ENCODE peak calls at places on chromosomes 13 and 19, in four cellular contexts. F, T, H and O are unnamed samples.

GRCh38 chr19:16365300-16365996 is 40.8 kb downstream of the KLF2 start:
- DNase-seq in F (no peak), T (no peak), H (no peak), O (no peak)

GRCh38 chr13:45393941-45394570 is 24.1 kb downstream of the SLC25A30 start:
- DNase-seq in F (no peak), T (no peak), H (peak; percentile 53), O (no peak)

GRCh38 chr13:29131881-29132668 is 311.9 kb downstream of the MTUS2 start:
- DNase-seq in F (no peak), T (no peak), H (no peak), O (no peak)

GRCh38 chr19:8094336-8094735 is 41.8 kb downstream of the CCL25 start:
- DNase-seq in F (no peak), T (no peak), H (no peak), O (no peak)

GRCh38 chr19:29381353-29382203 is 144.2 kb upstream of the VSTM2B start:
- DNase-seq in F (no peak), T (no peak), H (peak; percentile 11), O (no peak)

GRCh38 chr19:14475251-14476073 is at the start of gene PTGER1:
- DNase-seq in F (no peak), T (no peak), H (no peak), O (no peak)

GRCh38 chr19:7869910-7870511 is 4.2 kb downstream of the PRR36 start:
- DNase-seq in F (no peak), T (no peak), H (no peak), O (no peak)

GRCh38 chr13:50845211-50845610 is 1.7 kb upstream of the DLEU7 start:
- DNase-seq in F (no peak), T (no peak), H (no peak), O (no peak)

GRCh38 chr19:29393915-29394460 is 131.8 kb upstream of the VSTM2B start:
- DNase-seq in F (no peak), T (no peak), H (no peak), O (no peak)

GRCh38 chr13:42875448-42876269 is 94.3 kb downstream of the FAM216B start:
- DNase-seq in F (no peak), T (no peak), H (no peak), O (no peak)

GRCh38 chr13:26216042-26216441 is 6.1 kb downstream of the RNF6 start:
- DNase-seq in F (no peak), T (no peak), H (no peak), O (no peak)

GRCh38 chr19:58578430-58578925 is 5.3 kb upstream of the MZF1 start:
- DNase-seq in F (peak; percentile 55), T (no peak), H (no peak), O (no peak)

GRCh38 chr13:54928071-54928470 is 1899.5 kb downstream of the OLFM4 start:
- DNase-seq in F (no peak), T (no peak), H (no peak), O (no peak)

GRCh38 chr19:12095111-12095790 is 30.7 kb downstream of the ZNF844 start:
- DNase-seq in F (no peak), T (no peak), H (no peak), O (no peak)

GRCh38 chr13:60572003-60572792 is 175.2 kb downstream of the TDRD3 start:
- DNase-seq in F (no peak), T (no peak), H (no peak), O (no peak)

GRCh38 chr19:42290523-42291436 is 11.2 kb upstream of the PRR19 start:
- DNase-seq in F (no peak), T (no peak), H (no peak), O (no peak)

GRCh38 chr19:14559916-14560775 is 11.7 kb downstream of the NDUFB7 start:
- DNase-seq in F (no peak), T (no peak), H (no peak), O (no peak)

GRCh38 chr13:74644239-74644638 is 510.0 kb upstream of the KLF12 start:
- DNase-seq in F (no peak), T (no peak), H (no peak), O (no peak)

GRCh38 chr13:26923824-26924605 is 163.4 kb upstream of the GPR12 start:
- DNase-seq in F (no peak), T (no peak), H (no peak), O (no peak)

GRCh38 chr13:45737571-45738002 is 35.5 kb downstream of the CBY2 start:
- DNase-seq in F (no peak), T (no peak), H (no peak), O (no peak)

GRCh38 chr19:14830702-14831101 is 4.3 kb downstream of the OR7A5 start:
- DNase-seq in F (no peak), T (no peak), H (no peak), O (no peak)

GRCh38 chr13:20495087-20496023 is 30.3 kb downstream of the CRYL1 start:
- DNase-seq in F (peak; percentile 76), T (no peak), H (no peak), O (peak; percentile 91)

GRCh38 chr13:20825476-20825875 is 51.7 kb upstream of the EEF1AKMT1 start:
- DNase-seq in F (no peak), T (no peak), H (no peak), O (no peak)

GRCh38 chr13:26457212-26457611 is 100.3 kb upstream of the WASF3 start:
- DNase-seq in F (no peak), T (no peak), H (no peak), O (no peak)

GRCh38 chr19:18756896-18757295 is 34.2 kb downstream of the COMP start:
- DNase-seq in F (no peak), T (no peak), H (no peak), O (no peak)

GRCh38 chr19:51166846-51167490 is 24.9 kb downstream of the SIGLEC7 start:
- DNase-seq in F (no peak), T (no peak), H (no peak), O (peak; percentile 13)

GRCh38 chr13:80235559-80236296 is 105.2 kb downstream of the SPRY2 start:
- DNase-seq in F (no peak), T (no peak), H (no peak), O (no peak)

DNA sequence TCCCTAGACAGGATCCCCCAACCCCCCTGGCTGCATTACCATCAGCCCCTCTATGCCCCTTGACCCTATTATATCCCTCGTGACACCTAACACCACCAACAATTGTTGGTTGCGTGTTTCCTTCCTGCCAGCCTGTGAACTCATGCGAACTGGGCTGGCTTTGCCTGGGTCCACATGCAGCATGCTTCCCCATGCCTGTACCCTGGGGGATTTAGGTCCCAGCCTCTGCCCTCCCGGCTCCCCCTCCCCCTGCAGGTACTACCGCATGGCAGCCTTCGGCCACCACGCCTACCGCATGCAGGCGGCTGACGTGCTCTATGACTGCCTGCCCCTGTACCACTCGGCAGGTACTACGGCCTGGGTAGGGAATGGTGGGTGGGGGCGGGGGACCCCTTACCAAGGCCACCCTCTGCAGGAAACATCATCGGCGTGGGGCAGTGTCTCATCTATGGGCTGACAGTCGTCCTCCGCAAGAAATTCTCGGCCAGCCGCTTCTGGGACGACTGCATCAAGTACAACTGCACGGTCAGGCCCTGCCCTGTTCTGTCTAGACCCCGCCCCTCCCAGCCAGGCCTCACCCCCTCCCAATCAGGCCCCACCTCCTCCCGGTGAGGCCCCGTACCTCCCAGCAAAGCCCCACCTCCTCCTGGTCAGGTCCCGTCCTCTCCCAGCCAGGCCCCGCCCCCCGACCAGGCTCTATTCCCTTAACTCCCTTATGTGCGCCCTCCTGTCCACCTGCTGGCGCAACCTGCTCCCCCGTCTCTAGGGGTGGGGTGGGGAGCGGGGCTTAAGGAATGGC is 18.5 kb downstream of the SLC27A1 start:
- DNase-seq in F (no peak), T (no peak), H (peak; percentile 93), O (no peak)
- H3K4me3 ChIP-seq in F (peak overlapping the region; percentile 16), T (peak overlapping the region; percentile 30), H (peak overlapping the region; percentile 18), O (peak overlapping the region; percentile 9)

GRCh38 chr19:54418930-54419800 is 3.9 kb downstream of the TTYH1 start:
- DNase-seq in F (no peak), T (no peak), H (no peak), O (no peak)

GRCh38 chr19:54416695-54417491 is 1.6 kb downstream of the TTYH1 start:
- DNase-seq in F (no peak), T (no peak), H (no peak), O (no peak)

GRCh38 chr19:54415901-54416621 is 797 bp downstream of the TTYH1 start:
- DNase-seq in F (no peak), T (no peak), H (no peak), O (no peak)

GRCh38 chr19:54420068-54420382 is 4.8 kb downstream of the TTYH1 start:
- DNase-seq in F (no peak), T (no peak), H (no peak), O (no peak)

DNA sequence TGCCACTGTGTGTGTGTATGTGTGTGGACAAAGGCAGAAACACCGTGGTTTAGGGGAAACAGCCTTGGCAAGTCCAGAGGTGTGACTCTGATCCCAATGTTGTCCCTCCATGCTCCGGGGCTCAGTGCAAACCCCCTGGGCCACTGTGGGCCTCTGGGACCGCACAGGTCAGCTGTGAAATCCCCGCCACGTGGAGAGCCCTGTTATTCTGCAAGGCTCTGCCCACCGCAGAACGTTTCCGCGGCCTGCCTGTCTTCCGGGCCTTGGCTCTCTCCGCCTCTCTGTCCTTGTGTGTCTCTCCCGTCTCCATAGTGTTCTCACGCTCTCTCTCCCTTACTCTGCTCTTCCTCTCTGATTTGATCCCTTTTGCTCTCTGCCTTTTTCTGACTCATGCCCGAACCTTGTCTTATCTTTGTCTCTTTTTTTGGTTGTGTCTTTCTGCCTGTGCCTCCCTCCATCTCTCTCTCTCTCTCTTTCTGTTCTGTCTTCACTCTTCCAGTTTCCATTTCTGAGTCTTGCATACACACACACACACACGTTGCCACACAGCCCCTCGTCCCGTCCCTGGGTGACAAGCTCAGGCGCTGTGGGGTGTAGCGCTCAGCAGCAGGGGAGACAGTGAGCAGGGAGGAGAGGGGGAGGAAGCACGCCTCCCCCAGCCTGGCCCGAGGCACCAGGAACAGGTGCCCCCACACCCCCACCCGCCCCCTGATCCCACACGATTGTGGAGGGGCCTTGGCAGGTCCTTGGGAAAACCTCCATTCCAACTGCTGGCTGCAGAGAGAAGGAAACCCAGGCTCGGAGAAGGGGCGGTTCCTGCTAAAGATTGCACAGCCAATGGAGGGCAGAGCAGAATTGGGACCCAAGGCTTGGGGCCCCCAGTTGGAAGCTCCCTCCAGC is 3.0 kb downstream of the TTYH1 start:
- DNase-seq in F (no peak), T (no peak), H (no peak), O (no peak)
- H3K4me3 ChIP-seq in F (no peak overlapping the region), T (no peak overlapping the region), H (no peak overlapping the region), O (no peak overlapping the region)

GRCh38 chr13:110454956-110455355 is 106.6 kb downstream of the RAB20 start:
- DNase-seq in F (no peak), T (no peak), H (no peak), O (no peak)

GRCh38 chr13:110457361-110457760 is 104.2 kb downstream of the RAB20 start:
- DNase-seq in F (no peak), T (no peak), H (no peak), O (no peak)

GRCh38 chr13:110456550-110456949 is 105.0 kb downstream of the RAB20 start:
- DNase-seq in F (no peak), T (no peak), H (no peak), O (no peak)

GRCh38 chr13:110455444-110455843 is 106.1 kb downstream of the RAB20 start:
- DNase-seq in F (no peak), T (no peak), H (no peak), O (no peak)

GRCh38 chr13:110455941-110456340 is 105.6 kb downstream of the RAB20 start:
- DNase-seq in F (peak; percentile 85), T (no peak), H (peak; percentile 82), O (peak; percentile 79)
- H3K4me3 ChIP-seq in F (no peak overlapping the region), T (no peak overlapping the region), H (no peak overlapping the region), O (no peak overlapping the region)

DNA sequence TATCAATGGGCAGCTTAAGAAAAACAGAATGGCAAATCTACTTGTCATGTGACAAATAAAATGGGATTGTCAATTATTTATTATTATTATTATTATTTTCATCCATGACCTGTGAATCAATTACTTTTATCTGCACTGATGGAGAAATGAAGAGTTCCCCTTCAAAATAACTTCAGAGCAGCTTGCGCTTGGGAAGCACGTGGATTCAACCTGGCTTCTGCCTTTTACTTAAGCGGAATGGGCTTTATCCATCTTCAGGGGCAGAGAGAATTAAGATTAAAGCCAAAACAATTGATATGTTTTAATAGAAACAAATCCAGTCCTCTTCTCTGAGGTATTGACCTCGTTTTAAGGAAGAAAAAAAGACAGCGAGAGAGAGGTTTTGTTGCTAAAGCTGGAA is 913 bp downstream of the SACS start:
- DNase-seq in F (no peak), T (no peak), H (no peak), O (no peak)
- H3K4me3 ChIP-seq in F (peak overlapping the region; percentile 62), T (peak overlapping the region; percentile 44), H (no peak overlapping the region), O (no peak overlapping the region)